ENCODE peak calls at places on chromosomes 6 and 20, in five cellular contexts. One of them, this sample, is unnamed.

GRCh38 chr6:12298995-12299394 is 8.8 kb downstream of the EDN1 start:
- DNase-seq in pancreas: no peak
- DNase-seq in esophagus muscularis mucosa: peak; percentile 68
- DNase-seq in thoracic aorta: no peak
- DNase-seq in IMR-90: no peak
- DNase-seq in this sample: no peak

GRCh38 chr20:8673116-8673515 is 395.8 kb upstream of the PLCB4 start:
- DNase-seq in pancreas: no peak
- DNase-seq in esophagus muscularis mucosa: no peak
- DNase-seq in thoracic aorta: no peak
- DNase-seq in IMR-90: no peak
- DNase-seq in this sample: no peak

GRCh38 chr6:27230758-27231111 is 16.8 kb upstream of the PRSS16 start:
- DNase-seq in pancreas: no peak
- DNase-seq in esophagus muscularis mucosa: no peak
- DNase-seq in thoracic aorta: no peak
- DNase-seq in IMR-90: no peak
- DNase-seq in this sample: no peak

GRCh38 chr6:141541766-141542324 is 590.9 kb upstream of the GJE1 start:
- DNase-seq in pancreas: no peak
- DNase-seq in esophagus muscularis mucosa: no peak
- DNase-seq in thoracic aorta: no peak
- DNase-seq in IMR-90: peak; percentile 37
- DNase-seq in this sample: no peak

GRCh38 chr6:14638932-14639875 is 521.6 kb downstream of the CD83 start:
- DNase-seq in pancreas: no peak
- DNase-seq in esophagus muscularis mucosa: no peak
- DNase-seq in thoracic aorta: no peak
- DNase-seq in IMR-90: peak; percentile 60
- DNase-seq in this sample: no peak

GRCh38 chr6:23584134-23584763 is 541.8 kb upstream of the NRSN1 start:
- DNase-seq in pancreas: no peak
- DNase-seq in esophagus muscularis mucosa: no peak
- DNase-seq in thoracic aorta: no peak
- DNase-seq in IMR-90: no peak
- DNase-seq in this sample: no peak

GRCh38 chr6:33621396-33622388 is 570 bp downstream of the ITPR3 start:
- DNase-seq in pancreas: peak; percentile 74
- DNase-seq in esophagus muscularis mucosa: no peak
- DNase-seq in thoracic aorta: no peak
- DNase-seq in IMR-90: no peak
- DNase-seq in this sample: no peak

GRCh38 chr6:38771111-38771694 is 56.1 kb downstream of the DNAH8 start:
- DNase-seq in pancreas: no peak
- DNase-seq in esophagus muscularis mucosa: no peak
- DNase-seq in thoracic aorta: no peak
- DNase-seq in IMR-90: no peak
- DNase-seq in this sample: no peak

GRCh38 chr6:43203718-43204095 is 21.7 kb downstream of the CUL9 start:
- DNase-seq in pancreas: no peak
- DNase-seq in esophagus muscularis mucosa: no peak
- DNase-seq in thoracic aorta: no peak
- DNase-seq in IMR-90: no peak
- DNase-seq in this sample: no peak

GRCh38 chr6:143514996-143515760 is 3.7 kb upstream of the FUCA2 start:
- DNase-seq in pancreas: no peak
- DNase-seq in esophagus muscularis mucosa: no peak
- DNase-seq in thoracic aorta: no peak
- DNase-seq in IMR-90: no peak
- DNase-seq in this sample: peak; percentile 5

GRCh38 chr6:22954749-22955385 is 385.5 kb downstream of the HDGFL1 start:
- DNase-seq in pancreas: no peak
- DNase-seq in esophagus muscularis mucosa: no peak
- DNase-seq in thoracic aorta: no peak
- DNase-seq in IMR-90: peak; percentile 49
- DNase-seq in this sample: no peak

GRCh38 chr6:135299256-135299655 is 118.1 kb downstream of the MYB start:
- DNase-seq in pancreas: no peak
- DNase-seq in esophagus muscularis mucosa: no peak
- DNase-seq in thoracic aorta: no peak
- DNase-seq in IMR-90: peak; percentile 75
- DNase-seq in this sample: no peak

GRCh38 chr20:33423141-33423834 is 20.3 kb downstream of the SNTA1 start:
- DNase-seq in pancreas: no peak
- DNase-seq in esophagus muscularis mucosa: no peak
- DNase-seq in thoracic aorta: peak; percentile 80
- DNase-seq in IMR-90: peak; percentile 68
- DNase-seq in this sample: no peak

GRCh38 chr6:116387374-116387773 is 16.6 kb downstream of the DSE start:
- DNase-seq in pancreas: no peak
- DNase-seq in esophagus muscularis mucosa: no peak
- DNase-seq in thoracic aorta: no peak
- DNase-seq in IMR-90: peak; percentile 90
- DNase-seq in this sample: no peak

GRCh38 chr20:50233325-50234212 is 42.9 kb downstream of the CEBPB start:
- DNase-seq in pancreas: no peak
- DNase-seq in esophagus muscularis mucosa: no peak
- DNase-seq in thoracic aorta: no peak
- DNase-seq in IMR-90: no peak
- DNase-seq in this sample: no peak

GRCh38 chr20:15196580-15197255 is 859.3 kb upstream of the FLRT3 start:
- DNase-seq in pancreas: no peak
- DNase-seq in esophagus muscularis mucosa: no peak
- DNase-seq in thoracic aorta: no peak
- DNase-seq in IMR-90: no peak
- DNase-seq in this sample: no peak
- H3K27ac ChIP-seq in pancreas: no peak overlapping the region
- H3K27ac ChIP-seq in esophagus muscularis mucosa: no peak overlapping the region
- H3K27ac ChIP-seq in thoracic aorta: no peak overlapping the region
- H3K27ac ChIP-seq in IMR-90: no peak overlapping the region
- H3K27ac ChIP-seq in this sample: no peak overlapping the region

GRCh38 chr20:38825901-38826625 is 20.6 kb downstream of the PPP1R16B start:
- DNase-seq in pancreas: no peak
- DNase-seq in esophagus muscularis mucosa: no peak
- DNase-seq in thoracic aorta: no peak
- DNase-seq in IMR-90: peak; percentile 67
- DNase-seq in this sample: no peak
- H3K27ac ChIP-seq in pancreas: no peak overlapping the region
- H3K27ac ChIP-seq in esophagus muscularis mucosa: no peak overlapping the region
- H3K27ac ChIP-seq in thoracic aorta: no peak overlapping the region
- H3K27ac ChIP-seq in IMR-90: no peak overlapping the region
- H3K27ac ChIP-seq in this sample: peak overlapping the region; percentile 46

DNA sequence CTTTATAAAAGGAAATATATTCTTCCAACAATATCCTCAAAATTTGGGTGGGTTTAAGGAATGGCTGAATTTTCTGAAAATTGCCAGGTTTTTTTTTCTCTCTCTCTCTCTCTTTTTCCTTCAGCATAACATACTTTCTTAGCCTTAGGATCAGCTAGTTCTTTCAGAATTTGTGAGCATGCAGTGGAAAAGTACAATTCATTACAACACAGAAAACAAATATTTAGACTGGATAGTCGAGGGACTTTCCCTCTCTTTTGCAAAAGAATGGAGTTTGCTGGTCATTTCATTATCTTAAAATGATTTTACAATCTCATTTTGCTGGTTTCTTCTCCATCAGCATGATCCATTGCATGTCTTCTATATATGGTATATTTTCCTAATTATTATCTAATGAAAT is 161.4 kb upstream of the SUPT3H start:
- DNase-seq in pancreas: no peak
- DNase-seq in esophagus muscularis mucosa: no peak
- DNase-seq in thoracic aorta: no peak
- DNase-seq in IMR-90: no peak
- DNase-seq in this sample: no peak
- H3K27ac ChIP-seq in pancreas: no peak overlapping the region
- H3K27ac ChIP-seq in esophagus muscularis mucosa: no peak overlapping the region
- H3K27ac ChIP-seq in thoracic aorta: no peak overlapping the region
- H3K27ac ChIP-seq in IMR-90: no peak overlapping the region
- H3K27ac ChIP-seq in this sample: no peak overlapping the region

GRCh38 chr6:139334791-139335446 is 39.5 kb downstream of the CITED2 start:
- DNase-seq in pancreas: no peak
- DNase-seq in esophagus muscularis mucosa: no peak
- DNase-seq in thoracic aorta: no peak
- DNase-seq in IMR-90: peak; percentile 95
- DNase-seq in this sample: no peak
- H3K27ac ChIP-seq in pancreas: peak overlapping the region; percentile 6
- H3K27ac ChIP-seq in esophagus muscularis mucosa: peak overlapping the region; percentile 60
- H3K27ac ChIP-seq in thoracic aorta: peak overlapping the region; percentile 76
- H3K27ac ChIP-seq in IMR-90: no peak overlapping the region
- H3K27ac ChIP-seq in this sample: no peak overlapping the region

GRCh38 chr20:44489223-44489622 is 13.5 kb downstream of the TTPAL start:
- DNase-seq in pancreas: no peak
- DNase-seq in esophagus muscularis mucosa: no peak
- DNase-seq in thoracic aorta: no peak
- DNase-seq in IMR-90: no peak
- DNase-seq in this sample: no peak
- H3K27ac ChIP-seq in pancreas: no peak overlapping the region
- H3K27ac ChIP-seq in esophagus muscularis mucosa: no peak overlapping the region
- H3K27ac ChIP-seq in thoracic aorta: no peak overlapping the region
- H3K27ac ChIP-seq in IMR-90: no peak overlapping the region
- H3K27ac ChIP-seq in this sample: no peak overlapping the region

GRCh38 chr6:56595490-56596122 is 47.1 kb downstream of the DST start:
- DNase-seq in pancreas: no peak
- DNase-seq in esophagus muscularis mucosa: no peak
- DNase-seq in thoracic aorta: no peak
- DNase-seq in IMR-90: peak; percentile 30
- DNase-seq in this sample: no peak
- H3K27ac ChIP-seq in pancreas: no peak overlapping the region
- H3K27ac ChIP-seq in esophagus muscularis mucosa: peak overlapping the region; percentile 41
- H3K27ac ChIP-seq in thoracic aorta: no peak overlapping the region
- H3K27ac ChIP-seq in IMR-90: no peak overlapping the region
- H3K27ac ChIP-seq in this sample: no peak overlapping the region

DNA sequence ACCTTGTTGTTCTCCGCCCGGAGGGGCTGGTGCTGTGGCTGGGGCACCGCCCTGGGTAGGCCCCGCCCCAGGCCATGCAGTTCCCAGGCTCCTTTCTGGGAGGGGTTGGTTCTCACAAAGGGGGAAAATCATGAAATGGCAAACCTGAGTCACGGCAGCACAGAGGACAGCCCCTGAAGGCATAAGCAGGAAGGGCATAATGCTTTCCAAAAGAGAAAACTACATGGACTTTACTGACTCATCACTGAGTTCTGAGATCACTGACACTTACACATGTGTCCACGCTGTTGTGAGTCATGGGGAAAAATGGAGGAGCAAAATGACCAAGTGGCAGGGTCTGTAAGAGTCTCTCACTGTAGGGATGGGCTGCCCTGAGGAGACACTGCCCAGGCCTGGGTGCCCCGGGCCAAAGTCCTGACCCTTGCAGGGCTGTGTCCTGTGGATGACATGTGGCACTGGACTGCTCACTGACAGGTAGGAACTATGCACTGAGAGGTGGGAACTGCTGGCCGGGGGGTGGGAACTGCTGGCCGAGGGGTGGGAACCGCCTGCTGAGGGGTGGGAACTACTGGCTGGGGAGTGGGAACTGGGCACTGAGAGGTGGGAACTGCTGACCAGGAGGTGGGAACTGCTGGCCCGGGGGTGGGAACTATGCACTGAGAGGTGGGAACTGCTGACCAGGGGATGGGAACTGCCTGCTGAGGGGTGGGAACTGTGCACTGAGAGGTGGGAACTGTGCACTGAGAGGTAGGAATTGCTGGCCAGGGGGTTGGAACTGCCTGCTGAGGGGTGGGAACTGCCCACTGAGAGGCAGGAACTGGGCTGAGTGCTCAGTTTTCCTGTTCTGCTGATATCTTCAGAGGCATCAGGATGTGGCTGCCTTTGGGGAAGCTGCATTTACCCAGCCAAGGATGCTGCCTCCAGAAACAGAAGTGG is 90.4 kb downstream of the THBS2 start:
- DNase-seq in pancreas: no peak
- DNase-seq in esophagus muscularis mucosa: no peak
- DNase-seq in thoracic aorta: peak; percentile 70
- DNase-seq in IMR-90: peak; percentile 99
- DNase-seq in this sample: no peak
- H3K27ac ChIP-seq in pancreas: no peak overlapping the region
- H3K27ac ChIP-seq in esophagus muscularis mucosa: peak overlapping the region; percentile 54
- H3K27ac ChIP-seq in thoracic aorta: peak overlapping the region; percentile 85
- H3K27ac ChIP-seq in IMR-90: peak overlapping the region; percentile 88
- H3K27ac ChIP-seq in this sample: no peak overlapping the region

This sample was measured in substantia nigra.